ENCODE peak calls at places on chromosomes 5 and 9, in seven cellular contexts. O, H, J, K, A, L and M are unnamed samples.

GRCh38 chr5:15737036-15737821 is 237.2 kb downstream of the FBXL7 start:
- DNase-seq in O (no peak), H (no peak), J (no peak), K (no peak), A (no peak), L (peak; percentile 76), M (no peak)

GRCh38 chr9:34589656-34590375 is at the start of gene CNTFR:
- DNase-seq in O (no peak), H (no peak), J (no peak), K (peak; percentile 32), A (no peak), L (peak; percentile 93), M (peak; percentile 70)

GRCh38 chr9:22815246-22815645 is 368.6 kb downstream of the DMRTA1 start:
- DNase-seq in O (no peak), H (no peak), J (no peak), K (no peak), A (no peak), L (no peak), M (no peak)

GRCh38 chr5:88772831-88773230 is 110.2 kb downstream of the MEF2C start:
- DNase-seq in O (no peak), H (no peak), J (no peak), K (no peak), A (no peak), L (no peak), M (no peak)

GRCh38 chr5:175003531-175003930 is 279.1 kb downstream of the MSX2 start:
- DNase-seq in O (no peak), H (no peak), J (no peak), K (no peak), A (no peak), L (no peak), M (no peak)

GRCh38 chr5:149498724-149499336 is 52.4 kb downstream of the CSNK1A1 start:
- DNase-seq in O (no peak), H (no peak), J (no peak), K (no peak), A (no peak), L (no peak), M (no peak)

GRCh38 chr5:101969752-101970151 is 326.3 kb downstream of the SLCO4C1 start:
- DNase-seq in O (no peak), H (no peak), J (no peak), K (no peak), A (no peak), L (no peak), M (no peak)

GRCh38 chr5:1796371-1797108 is 3.1 kb downstream of the MRPL36 start:
- DNase-seq in O (no peak), H (no peak), J (no peak), K (no peak), A (no peak), L (no peak), M (no peak)

GRCh38 chr5:131081371-131081770 is 83.7 kb downstream of the HINT1 start:
- DNase-seq in O (no peak), H (no peak), J (no peak), K (no peak), A (no peak), L (no peak), M (no peak)

GRCh38 chr5:181156758-181157157 is 9.4 kb downstream of the OR2V2 start:
- DNase-seq in O (no peak), H (no peak), J (no peak), K (no peak), A (no peak), L (no peak), M (no peak)

GRCh38 chr5:57598756-57599155 is 116.1 kb upstream of the ACTBL2 start:
- DNase-seq in O (no peak), H (no peak), J (peak; percentile 0), K (no peak), A (no peak), L (no peak), M (peak; percentile 21)

GRCh38 chr5:180860273-180860886 is 696 bp downstream of the ZFP62 start:
- DNase-seq in O (no peak), H (peak; percentile 65), J (peak; percentile 50), K (peak; percentile 73), A (peak; percentile 51), L (peak; percentile 65), M (peak; percentile 13)

GRCh38 chr9:86487222-86487841 is 133.1 kb upstream of the TUT7 start:
- DNase-seq in O (no peak), H (peak; percentile 23), J (peak; percentile 31), K (peak; percentile 19), A (no peak), L (peak; percentile 59), M (peak; percentile 19)

GRCh38 chr5:166845044-166845443 is 1446.4 kb upstream of the WWC1 start:
- DNase-seq in O (no peak), H (no peak), J (no peak), K (peak; percentile 3), A (no peak), L (no peak), M (peak; percentile 83)

GRCh38 chr5:55205001-55205400 is 22.1 kb downstream of the MCIDAS start:
- DNase-seq in O (no peak), H (no peak), J (no peak), K (no peak), A (no peak), L (no peak), M (no peak)

GRCh38 chr5:60595183-60595582 is 104.8 kb downstream of the DEPDC1B start:
- DNase-seq in O (no peak), H (no peak), J (no peak), K (no peak), A (no peak), L (no peak), M (no peak)

GRCh38 chr5:58407042-58407709 is 52.7 kb downstream of the PLK2 start:
- DNase-seq in O (no peak), H (no peak), J (no peak), K (no peak), A (no peak), L (no peak), M (no peak)

GRCh38 chr5:89086687-89087086 is 203.7 kb upstream of the MEF2C start:
- DNase-seq in O (no peak), H (no peak), J (no peak), K (no peak), A (no peak), L (no peak), M (no peak)

GRCh38 chr5:2136728-2137333 is 254.1 kb upstream of the IRX4 start:
- DNase-seq in O (no peak), H (no peak), J (no peak), K (no peak), A (no peak), L (no peak), M (no peak)

GRCh38 chr5:73037545-73037944 is 81.7 kb downstream of the FCHO2 start:
- DNase-seq in O (no peak), H (no peak), J (no peak), K (no peak), A (no peak), L (no peak), M (no peak)

GRCh38 chr5:9801908-9802307 is 171.8 kb upstream of the TAS2R1 start:
- DNase-seq in O (no peak), H (no peak), J (no peak), K (no peak), A (no peak), L (no peak), M (no peak)

GRCh38 chr9:12640021-12640587 is 53.1 kb upstream of the TYRP1 start:
- DNase-seq in O (no peak), H (peak; percentile 27), J (peak; percentile 26), K (no peak), A (no peak), L (peak; percentile 5), M (peak; percentile 72)

GRCh38 chr9:135607401-135608293 is 31.7 kb downstream of the GLT6D1 start:
- DNase-seq in O (no peak), H (no peak), J (no peak), K (peak; percentile 2), A (no peak), L (peak; percentile 70), M (no peak)

GRCh38 chr9:134622896-134623407 is 18.7 kb upstream of the COL5A1 start:
- DNase-seq in O (no peak), H (no peak), J (no peak), K (no peak), A (no peak), L (no peak), M (no peak)

GRCh38 chr5:98214240-98215051 is 559.0 kb upstream of the RGMB start:
- DNase-seq in O (no peak), H (no peak), J (no peak), K (no peak), A (no peak), L (no peak), M (no peak)

GRCh38 chr5:118069452-118069851 is 918.9 kb downstream of the DTWD2 start:
- DNase-seq in O (no peak), H (no peak), J (no peak), K (no peak), A (no peak), L (no peak), M (no peak)

GRCh38 chr5:118070041-118070440 is 918.3 kb downstream of the DTWD2 start:
- DNase-seq in O (no peak), H (no peak), J (no peak), K (no peak), A (no peak), L (no peak), M (no peak)

DNA sequence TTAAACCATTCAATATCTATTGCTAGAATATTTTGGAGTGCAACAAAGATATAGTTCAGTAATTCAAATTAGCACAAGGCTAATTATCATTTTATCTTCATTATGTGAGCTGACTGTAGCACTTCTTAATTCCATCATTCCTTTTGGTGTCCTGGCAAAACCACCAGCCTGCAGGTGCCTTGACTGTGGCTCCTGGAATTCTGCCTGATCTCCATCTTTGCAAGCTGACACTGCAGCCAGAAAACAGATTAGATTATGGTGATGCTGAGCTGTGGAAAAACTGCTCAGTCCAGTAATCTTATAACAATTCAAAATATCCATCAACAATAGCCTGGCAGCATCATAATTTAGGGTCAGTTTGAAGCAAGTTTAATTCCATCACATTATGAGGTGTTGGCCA is 919.5 kb downstream of the DTWD2 start:
- DNase-seq in O (no peak), H (no peak), J (no peak), K (no peak), A (no peak), L (no peak), M (no peak)
- TF ChIP-seq JUND in O (no peak), H (no peak), J (no peak), K (no peak), A (no peak), L (no peak), M (no peak)

GRCh38 chr9:122056484-122056883 is 36.6 kb downstream of the TTLL11 start:
- DNase-seq in O (no peak), H (peak; percentile 11), J (no peak), K (peak; percentile 62), A (no peak), L (no peak), M (peak; percentile 79)
- TF ChIP-seq JUND in O (no peak), H (no peak), J (no peak), K (no peak), A (no peak), L (no peak), M (no peak)

GRCh38 chr9:89605181-89606048 is 603 bp downstream of the GADD45G start:
- DNase-seq in O (no peak), H (no peak), J (no peak), K (peak; percentile 11), A (no peak), L (peak; percentile 72), M (peak; percentile 81)
- TF ChIP-seq JUND in O (no peak), H (no peak), J (no peak), K (no peak), A (no peak), L (no peak), M (no peak)

DNA sequence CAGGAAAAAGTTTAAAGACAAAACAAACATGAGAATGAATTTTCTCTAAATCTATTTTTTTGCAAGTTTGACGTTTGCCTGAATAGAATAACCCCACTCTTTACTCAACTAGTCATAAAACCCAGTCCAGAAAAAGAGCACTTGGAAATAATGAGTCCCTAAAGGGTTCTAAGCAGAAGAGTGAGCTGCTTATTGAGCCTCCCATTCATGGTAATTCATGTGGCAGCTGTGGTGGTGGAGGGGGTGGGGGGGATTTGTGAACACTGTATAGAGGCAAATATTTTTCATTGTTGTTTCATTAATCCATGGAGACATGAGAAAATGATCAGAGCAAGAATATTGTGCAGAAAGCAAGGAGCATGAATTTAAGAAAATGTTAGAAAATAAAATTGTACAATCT is 1279.2 kb downstream of the CDH12 start:
- DNase-seq in O (no peak), H (no peak), J (no peak), K (peak; percentile 1), A (no peak), L (no peak), M (no peak)
- TF ChIP-seq JUND in O (no peak), H (no peak), J (no peak), K (no peak), A (no peak), L (no peak), M (no peak)